ENCODE peak calls at places on chromosome 2, in six cellular contexts. Y is foreskin fibroblast, Z is A549, I is A673, P is IMR-90, R is lower lobe of right lung. S is an unnamed sample.

GRCh38 chr2:42071762-42072161 is 23.9 kb downstream of the PKDCC start:
- DNase-seq in Y (peak), Z (no peak), P (no peak), I (no peak), R (no peak), S (no peak)

GRCh38 chr2:180128861-180129260 is 121.8 kb upstream of the CWC22 start:
- DNase-seq in Y (no peak), R (no peak), I (no peak), Z (no peak), P (no peak), S (no peak)

GRCh38 chr2:106886916-106887758 is 1.2 kb upstream of the ST6GAL2 start:
- DNase-seq in Y (peak), I (no peak), R (peak), Z (peak), P (no peak), S (no peak)

GRCh38 chr2:184336688-184337087 is 261.6 kb upstream of the ZNF804A start:
- DNase-seq in Y (peak), R (no peak), Z (no peak), I (no peak), P (peak), S (no peak)

GRCh38 chr2:30410217-30410616 is 36.8 kb upstream of the LCLAT1 start:
- DNase-seq in P (peak), I (no peak), Z (peak), R (no peak), Y (peak), S (peak)

GRCh38 chr2:231162036-231162345 is 36.4 kb upstream of the ARMC9 start:
- DNase-seq in P (peak), R (no peak), Z (no peak), Y (peak), I (no peak), S (peak)

GRCh38 chr2:24158131-24158530 is 16.7 kb upstream of the FAM228A start:
- DNase-seq in P (no peak), Y (no peak), I (no peak), Z (no peak), R (no peak), S (no peak)

GRCh38 chr2:70344195-70344594 is 42.3 kb upstream of the FAM136A start:
- DNase-seq in Z (no peak), P (peak), R (no peak), I (no peak), Y (peak), S (no peak)

GRCh38 chr2:230323385-230324106 is 3.4 kb upstream of the SP140L start:
- DNase-seq in Z (peak), I (no peak), Y (no peak), R (no peak), P (no peak), S (no peak)

GRCh38 chr2:88694015-88694414 is 2.5 kb downstream of the RPIA start:
- DNase-seq in Y (no peak), Z (no peak), P (no peak), I (no peak), R (peak), S (no peak)

GRCh38 chr2:119460076-119460475 is 28.4 kb downstream of the TMEM37 start:
- DNase-seq in R (no peak), Y (no peak), P (no peak), I (no peak), Z (no peak), S (no peak)

GRCh38 chr2:86213699-86214502 is 14.6 kb downstream of the MRPL35 start:
- DNase-seq in R (no peak), Y (no peak), I (no peak), Z (no peak), P (peak), S (no peak)

GRCh38 chr2:44935854-44936185 is 5.7 kb upstream of the SIX3 start:
- DNase-seq in Z (no peak), Y (no peak), R (no peak), I (no peak), P (no peak), S (no peak)

GRCh38 chr2:223952280-223952968 is 4.8 kb upstream of the MRPL44 start:
- DNase-seq in Y (no peak), P (no peak), I (no peak), R (no peak), Z (no peak), S (no peak)

GRCh38 chr2:138042311-138042710 is 78.0 kb downstream of the HNMT start:
- DNase-seq in Y (no peak), P (no peak), I (no peak), R (no peak), Z (no peak), S (no peak)

GRCh38 chr2:232415736-232416520 is 9.3 kb downstream of the ALPG start:
- DNase-seq in Y (no peak), I (no peak), R (peak), P (no peak), Z (no peak), S (no peak)

GRCh38 chr2:70985283-70985688 is 6.9 kb downstream of the ANKRD53 start:
- DNase-seq in I (no peak), P (no peak), Y (no peak), R (no peak), Z (no peak), S (no peak)

GRCh38 chr2:210861038-210861665 is 304.8 kb downstream of the CPS1 start:
- DNase-seq in Z (no peak), Y (no peak), R (no peak), I (no peak), P (no peak), S (no peak)

GRCh38 chr2:225196579-225196978 is 154.3 kb upstream of the DOCK10 start:
- DNase-seq in Z (no peak), I (no peak), Y (no peak), P (peak), R (no peak), S (no peak)

GRCh38 chr2:37143986-37144385 is 12.8 kb downstream of the EIF2AK2 start:
- DNase-seq in I (no peak), R (no peak), Y (peak), Z (no peak), P (peak), S (no peak)

GRCh38 chr2:62736899-62737559 is 31.5 kb downstream of the EHBP1 start:
- DNase-seq in Y (no peak), P (no peak), Z (no peak), I (no peak), R (no peak), S (no peak)

GRCh38 chr2:13583609-13584008 is 866.9 kb downstream of the TRIB2 start:
- DNase-seq in Z (no peak), R (no peak), Y (no peak), I (no peak), P (no peak), S (no peak)

GRCh38 chr2:13581471-13581870 is 864.7 kb downstream of the TRIB2 start:
- DNase-seq in R (no peak), P (no peak), Y (no peak), I (peak), Z (no peak), S (no peak)

GRCh38 chr2:13576634-13577033 is 859.9 kb downstream of the TRIB2 start:
- DNase-seq in R (no peak), Y (no peak), Z (no peak), I (no peak), P (no peak), S (no peak)

GRCh38 chr2:13574831-13575230 is 858.1 kb downstream of the TRIB2 start:
- DNase-seq in Z (no peak), Y (no peak), I (no peak), P (no peak), R (no peak), S (no peak)

DNA sequence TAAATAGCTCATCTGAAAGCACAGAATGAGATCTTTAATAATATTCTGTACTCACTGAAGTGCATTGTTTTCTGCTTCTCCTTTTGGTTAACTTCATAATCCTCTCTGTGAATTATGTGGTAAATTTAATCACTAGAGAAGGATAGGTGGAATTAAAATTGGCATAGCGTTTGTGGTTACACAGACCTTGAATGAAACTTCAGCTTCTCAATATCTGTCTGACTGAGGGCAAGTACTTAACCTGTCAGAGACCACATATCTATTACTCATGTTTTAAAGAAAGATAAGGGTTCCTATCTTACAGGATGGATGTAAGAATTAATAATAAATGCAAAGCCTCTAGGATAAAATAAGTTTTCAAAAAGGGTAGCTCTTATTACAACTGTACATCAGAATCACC is 861.8 kb downstream of the TRIB2 start:
- DNase-seq in Z (no peak), Y (no peak), R (no peak), P (no peak), I (no peak), S (no peak)
- TF ChIP-seq CTCF in Z (no peak), Y (no peak), R (no peak), P (no peak), I (no peak), S (no peak)

GRCh38 chr2:226307440-226308365 is 491.9 kb downstream of the IRS1 start:
- DNase-seq in Z (no peak), P (no peak), Y (no peak), I (no peak), R (no peak), S (no peak)
- H3K4me3 ChIP-seq in Z (no peak), P (no peak), Y (no peak), I (no peak), R (no peak), S (no peak)

DNA sequence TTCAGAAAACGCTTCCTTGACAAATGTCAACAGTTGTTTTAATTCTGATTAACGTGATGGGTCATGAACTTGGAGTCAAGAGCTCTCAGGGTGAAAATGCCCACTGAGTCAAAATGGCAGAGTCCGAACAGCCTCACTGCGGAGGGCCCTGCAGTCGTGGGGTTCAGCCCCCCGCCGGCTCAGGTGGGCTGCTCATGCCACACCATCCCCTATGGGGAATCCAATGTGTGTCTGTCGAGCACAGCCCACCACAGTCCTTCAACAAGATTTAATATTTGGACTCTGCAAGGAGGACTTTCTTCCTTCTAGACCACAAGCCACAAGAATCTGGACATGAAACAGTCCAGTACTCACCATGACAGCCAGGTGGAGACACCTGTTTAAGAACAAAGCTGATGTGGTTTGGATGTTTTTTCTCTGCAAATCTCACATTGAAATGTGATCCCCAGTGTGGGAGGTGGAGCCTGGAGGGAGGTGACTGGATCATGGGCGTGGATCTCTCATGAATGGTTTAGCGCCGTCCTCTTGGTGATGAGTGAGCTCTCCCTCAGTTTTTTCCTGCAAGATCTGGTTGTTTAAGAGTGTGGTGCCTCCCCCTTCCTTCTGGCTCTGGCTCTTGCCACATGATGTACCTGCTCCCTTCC is 201.0 kb downstream of the NDUFA10 start:
- DNase-seq in P (no peak), I (peak), R (no peak), Y (no peak), Z (peak), S (no peak)
- TF ChIP-seq CTCF in P (no peak), I (no peak), R (no peak), Y (no peak), Z (peak), S (no peak)

GRCh38 chr2:98729652-98730051 is 1.3 kb downstream of the MGAT4A start:
- DNase-seq in Z (no peak), R (no peak), I (no peak), P (no peak), Y (peak), S (no peak)
- H3K4me3 ChIP-seq in Z (peak), R (peak), I (peak), P (no peak), Y (no peak), S (no peak)

GRCh38 chr2:164126960-164127359 is 391.2 kb upstream of the FIGN start:
- DNase-seq in P (no peak), I (no peak), R (no peak), Y (no peak), Z (no peak), S (no peak)
- TF ChIP-seq CTCF in P (no peak), I (no peak), R (peak), Y (peak), Z (peak), S (no peak)

GRCh38 chr2:191815010-191815409 is 31.9 kb downstream of the CAVIN2 start:
- DNase-seq in R (no peak), I (no peak), P (no peak), Z (no peak), Y (no peak), S (no peak)

GRCh38 chr2:191806396-191806795 is 40.5 kb downstream of the CAVIN2 start:
- DNase-seq in I (peak), Y (peak), P (peak), Z (no peak), R (no peak), S (no peak)

GRCh38 chr2:191811807-191812602 is 34.9 kb downstream of the CAVIN2 start:
- DNase-seq in P (peak), Y (peak), R (no peak), Z (peak), I (peak), S (no peak)
- H3K4me3 ChIP-seq in P (no peak), Y (no peak), R (no peak), Z (no peak), I (no peak), S (no peak)

DNA sequence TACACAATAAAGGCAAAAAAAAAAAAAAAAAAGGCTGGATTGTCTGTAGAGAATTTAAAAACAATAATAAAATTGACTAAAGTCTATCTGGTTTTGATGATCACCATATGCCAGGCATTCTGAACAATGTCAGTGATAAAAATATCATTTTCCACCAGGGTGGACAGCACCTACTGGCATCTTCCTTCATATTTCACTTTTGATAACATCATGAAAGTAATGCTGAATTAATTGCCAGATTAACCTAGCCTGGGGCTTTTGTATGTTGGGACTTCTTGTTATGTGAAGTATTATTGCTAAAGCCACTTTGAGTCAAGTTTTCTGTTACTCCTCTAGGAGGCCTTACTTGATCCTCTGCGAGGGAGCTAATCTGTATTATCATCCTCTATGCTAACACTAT is 73.8 kb upstream of the FAM98A start:
- DNase-seq in I (no peak), Y (no peak), R (no peak), Z (no peak), P (no peak), S (no peak)
- TF ChIP-seq CTCF in I (no peak), Y (no peak), R (no peak), Z (no peak), P (no peak), S (no peak)

S was measured in AG04449.